ENCODE peak calls at places on chromosomes 3 and 15, in six cellular contexts. One of them, this sample, is unnamed.

GRCh38 chr3:58387650-58388546 is 45.7 kb downstream of the PDHB start:
- ATAC-seq in A549: no peak
- ATAC-seq in upper lobe of left lung: peak
- ATAC-seq in HepG2: no peak
- ATAC-seq in GM12878: no peak
- ATAC-seq in K562: no peak
- ATAC-seq in this sample: no peak

GRCh38 chr15:71705151-71705550 is 105.2 kb upstream of the NR2E3 start:
- ATAC-seq in A549: no peak
- ATAC-seq in upper lobe of left lung: no peak
- ATAC-seq in HepG2: no peak
- ATAC-seq in GM12878: no peak
- ATAC-seq in K562: no peak
- ATAC-seq in this sample: no peak

GRCh38 chr3:44970916-44971490 is 5.0 kb downstream of the ZDHHC3 start:
- ATAC-seq in A549: no peak
- ATAC-seq in upper lobe of left lung: no peak
- ATAC-seq in HepG2: no peak
- ATAC-seq in GM12878: no peak
- ATAC-seq in K562: no peak
- ATAC-seq in this sample: no peak

GRCh38 chr3:195255176-195255500 is 15.8 kb downstream of the XXYLT1 start:
- ATAC-seq in A549: no peak
- ATAC-seq in upper lobe of left lung: no peak
- ATAC-seq in HepG2: no peak
- ATAC-seq in GM12878: no peak
- ATAC-seq in K562: no peak
- ATAC-seq in this sample: no peak

GRCh38 chr3:98964784-98965183 is 63.3 kb upstream of the DCBLD2 start:
- ATAC-seq in A549: no peak
- ATAC-seq in upper lobe of left lung: no peak
- ATAC-seq in HepG2: no peak
- ATAC-seq in GM12878: no peak
- ATAC-seq in K562: no peak
- ATAC-seq in this sample: no peak

GRCh38 chr15:91369823-91370222 is 269.8 kb downstream of the SV2B start:
- ATAC-seq in A549: no peak
- ATAC-seq in upper lobe of left lung: no peak
- ATAC-seq in HepG2: no peak
- ATAC-seq in GM12878: no peak
- ATAC-seq in K562: peak
- ATAC-seq in this sample: no peak

GRCh38 chr3:51796859-51797258 is 17.8 kb upstream of the IQCF6 start:
- ATAC-seq in A549: no peak
- ATAC-seq in upper lobe of left lung: no peak
- ATAC-seq in HepG2: no peak
- ATAC-seq in GM12878: peak
- ATAC-seq in K562: no peak
- ATAC-seq in this sample: no peak

GRCh38 chr3:182525975-182526374 is 267.3 kb upstream of the ATP11B start:
- ATAC-seq in A549: no peak
- ATAC-seq in upper lobe of left lung: no peak
- ATAC-seq in HepG2: no peak
- ATAC-seq in GM12878: no peak
- ATAC-seq in K562: no peak
- ATAC-seq in this sample: no peak

GRCh38 chr3:101846709-101847108 is 2.6 kb upstream of the NFKBIZ start:
- ATAC-seq in A549: no peak
- ATAC-seq in upper lobe of left lung: no peak
- ATAC-seq in HepG2: no peak
- ATAC-seq in GM12878: no peak
- ATAC-seq in K562: no peak
- ATAC-seq in this sample: no peak
- TF ChIP-seq EP300 in A549: no peak
- TF ChIP-seq EP300 in upper lobe of left lung: no peak
- TF ChIP-seq EP300 in HepG2: no peak
- TF ChIP-seq EP300 in GM12878: no peak
- TF ChIP-seq EP300 in K562: no peak
- TF ChIP-seq EP300 in this sample: no peak

GRCh38 chr3:143718463-143718862 is 129.8 kb downstream of the SLC9A9 start:
- ATAC-seq in A549: no peak
- ATAC-seq in upper lobe of left lung: no peak
- ATAC-seq in HepG2: no peak
- ATAC-seq in GM12878: no peak
- ATAC-seq in K562: no peak
- ATAC-seq in this sample: no peak
- TF ChIP-seq CTCF in A549: no peak
- TF ChIP-seq CTCF in upper lobe of left lung: no peak
- TF ChIP-seq CTCF in HepG2: no peak
- TF ChIP-seq CTCF in GM12878: no peak
- TF ChIP-seq CTCF in K562: no peak
- TF ChIP-seq CTCF in this sample: no peak

GRCh38 chr3:172152294-172152649 is 112.9 kb downstream of the FNDC3B start:
- ATAC-seq in A549: no peak
- ATAC-seq in upper lobe of left lung: no peak
- ATAC-seq in HepG2: no peak
- ATAC-seq in GM12878: no peak
- ATAC-seq in K562: no peak
- ATAC-seq in this sample: no peak

GRCh38 chr3:172154768-172155649 is 115.6 kb downstream of the FNDC3B start:
- ATAC-seq in A549: no peak
- ATAC-seq in upper lobe of left lung: no peak
- ATAC-seq in HepG2: peak
- ATAC-seq in GM12878: peak
- ATAC-seq in K562: no peak
- ATAC-seq in this sample: no peak

GRCh38 chr3:172151610-172152293 is 112.4 kb downstream of the FNDC3B start:
- ATAC-seq in A549: no peak
- ATAC-seq in upper lobe of left lung: no peak
- ATAC-seq in HepG2: no peak
- ATAC-seq in GM12878: no peak
- ATAC-seq in K562: no peak
- ATAC-seq in this sample: no peak

GRCh38 chr3:172152869-172153268 is 113.5 kb downstream of the FNDC3B start:
- ATAC-seq in A549: peak
- ATAC-seq in upper lobe of left lung: peak
- ATAC-seq in HepG2: no peak
- ATAC-seq in GM12878: no peak
- ATAC-seq in K562: no peak
- ATAC-seq in this sample: peak

DNA sequence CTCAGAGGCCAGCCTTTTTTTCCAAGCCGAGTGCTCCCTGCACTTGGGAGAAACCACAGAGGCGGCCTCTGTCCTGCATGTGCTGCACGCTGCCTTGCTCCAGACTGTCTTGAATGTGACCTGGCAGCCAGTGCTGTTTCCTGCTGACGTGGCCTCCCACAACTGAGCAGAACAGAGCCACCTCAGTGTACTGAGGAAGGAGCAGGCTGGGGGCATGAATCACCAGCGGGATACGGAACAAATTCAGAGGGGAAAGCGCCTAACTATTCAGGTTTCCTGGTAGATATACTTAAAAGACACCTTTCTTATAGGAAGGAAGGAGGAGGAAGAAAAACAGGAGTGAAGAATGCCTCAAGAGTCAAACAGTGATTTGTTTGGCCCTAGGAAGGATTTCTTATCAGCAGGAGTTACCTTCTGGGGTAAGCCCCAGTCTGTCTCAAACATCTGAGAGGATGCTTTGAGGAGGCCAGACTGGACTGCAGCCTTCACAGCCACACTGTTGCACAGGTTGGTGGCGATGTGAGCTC is 114.0 kb downstream of the FNDC3B start:
- ATAC-seq in A549: peak
- ATAC-seq in upper lobe of left lung: peak
- ATAC-seq in HepG2: peak
- ATAC-seq in GM12878: peak
- ATAC-seq in K562: peak
- ATAC-seq in this sample: peak
- TF ChIP-seq EP300 in A549: no peak
- TF ChIP-seq EP300 in upper lobe of left lung: no peak
- TF ChIP-seq EP300 in HepG2: no peak
- TF ChIP-seq EP300 in GM12878: no peak
- TF ChIP-seq EP300 in K562: no peak
- TF ChIP-seq EP300 in this sample: no peak

DNA sequence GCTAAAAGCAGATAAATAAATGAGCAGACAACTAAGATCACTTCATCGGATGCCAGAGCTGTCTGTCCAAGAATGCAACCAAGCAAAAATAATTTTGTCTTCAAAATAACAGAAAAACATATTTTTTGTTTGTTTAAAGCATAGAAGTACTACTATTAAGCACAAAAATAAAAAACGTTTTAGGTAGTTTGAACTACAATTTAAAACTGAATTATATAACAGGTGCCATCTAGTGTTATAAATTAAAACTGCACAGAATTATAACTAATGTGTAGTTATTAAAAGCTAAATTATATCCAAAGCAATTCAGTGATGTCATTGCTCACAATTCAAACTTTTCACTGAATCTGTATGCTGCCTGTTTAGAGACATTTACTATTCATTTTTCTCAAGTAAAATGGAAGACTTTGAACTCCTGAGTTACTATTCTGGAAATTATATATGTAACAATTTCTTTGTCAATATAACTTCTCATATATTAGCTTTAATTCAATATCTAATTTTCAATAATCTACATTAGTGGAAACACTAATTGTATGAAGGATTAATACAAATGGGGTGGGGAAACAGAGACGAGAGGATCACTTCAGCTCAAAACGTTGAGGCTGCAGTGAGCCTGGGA is 29.5 kb downstream of the LINS1 start:
- ATAC-seq in A549: no peak
- ATAC-seq in upper lobe of left lung: no peak
- ATAC-seq in HepG2: no peak
- ATAC-seq in GM12878: no peak
- ATAC-seq in K562: no peak
- ATAC-seq in this sample: no peak
- TF ChIP-seq CTCF in A549: peak
- TF ChIP-seq CTCF in upper lobe of left lung: peak
- TF ChIP-seq CTCF in HepG2: no peak
- TF ChIP-seq CTCF in GM12878: peak
- TF ChIP-seq CTCF in K562: no peak
- TF ChIP-seq CTCF in this sample: peak

DNA sequence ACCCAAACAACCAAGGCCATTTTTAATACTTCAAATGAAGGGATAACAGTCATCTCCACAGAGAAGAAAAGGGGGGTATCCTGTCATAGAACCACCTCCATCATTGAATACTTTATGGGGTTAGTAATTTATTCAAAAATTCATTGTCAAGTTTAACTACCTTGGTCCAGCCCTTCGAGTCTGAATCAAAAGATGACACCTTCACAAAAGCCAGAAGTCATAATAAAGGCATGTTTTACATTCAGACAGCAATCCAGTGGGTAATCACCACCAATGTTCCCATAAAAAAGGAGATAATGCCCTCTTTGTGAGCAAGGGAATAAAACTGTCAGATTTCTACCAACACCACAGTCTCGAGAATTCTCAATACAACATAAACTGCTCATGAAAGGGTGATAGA is 145.6 kb upstream of the ZBTB20 start:
- ATAC-seq in A549: no peak
- ATAC-seq in upper lobe of left lung: no peak
- ATAC-seq in HepG2: no peak
- ATAC-seq in GM12878: no peak
- ATAC-seq in K562: no peak
- ATAC-seq in this sample: no peak
- TF ChIP-seq EP300 in A549: no peak
- TF ChIP-seq EP300 in upper lobe of left lung: no peak
- TF ChIP-seq EP300 in HepG2: no peak
- TF ChIP-seq EP300 in GM12878: no peak
- TF ChIP-seq EP300 in K562: no peak
- TF ChIP-seq EP300 in this sample: no peak